ENCODE peak calls at places on chromosomes 6 and 20, in seven cellular contexts. H is transverse colon; P is IMR-90; L is neuronal stem cell; R is mammary epithelial cell; T is PC-3; D is CD4-positive, CD25-positive, alpha-beta regulatory T cell. X is an unnamed sample. For H3K4me1, the result is how much of the 10 kb centered on the place peaks cover.

GRCh38 chr6:15734118-15734897 is 71.5 kb upstream of the DTNBP1 start:
- DNase-seq in H (no peak), P (no peak), L (no peak), R (no peak), T (no peak), D (no peak), X (no peak)

GRCh38 chr6:157825243-157825904 is 2.3 kb downstream of the SNX9 start:
- DNase-seq in H (no peak), P (peak), L (no peak), R (no peak), T (peak), D (no peak), X (no peak)

GRCh38 chr20:33677991-33678431 is 3.8 kb upstream of the NECAB3 start:
- DNase-seq in H (no peak), P (no peak), L (no peak), R (no peak), T (no peak), D (no peak), X (no peak)

GRCh38 chr20:58523072-58523681 is 8.0 kb upstream of the APCDD1L start:
- DNase-seq in H (no peak), P (peak), L (peak), R (no peak), T (no peak), D (no peak), X (no peak)

GRCh38 chr20:51067792-51068191 is 44.9 kb upstream of the KCNG1 start:
- DNase-seq in H (no peak), P (no peak), L (no peak), R (no peak), T (no peak), D (no peak), X (no peak)

GRCh38 chr6:12818324-12818723 is 101.8 kb downstream of the PHACTR1 start:
- DNase-seq in H (no peak), P (no peak), L (no peak), R (no peak), T (no peak), D (no peak), X (no peak)

GRCh38 chr6:67248077-67248476 is 1387.0 kb upstream of the ADGRB3 start:
- DNase-seq in H (no peak), P (no peak), L (no peak), R (no peak), T (no peak), D (no peak), X (no peak)

GRCh38 chr6:45478235-45478634 is 100.5 kb upstream of the SUPT3H start:
- DNase-seq in H (no peak), P (peak), L (no peak), R (peak), T (peak), D (no peak), X (no peak)

GRCh38 chr6:127466416-127466815 is 7.2 kb upstream of the KIAA0408 start:
- DNase-seq in H (no peak), P (no peak), L (no peak), R (no peak), T (no peak), D (no peak), X (no peak)

GRCh38 chr6:32196682-32197616 is 4.5 kb upstream of the GPSM3 start:
- DNase-seq in H (peak), P (peak), L (no peak), R (no peak), T (no peak), D (no peak), X (no peak)

GRCh38 chr6:129501401-129502051 is 208.5 kb downstream of the ARHGAP18 start:
- DNase-seq in H (peak), P (peak), L (no peak), R (peak), T (peak), D (no peak), X (no peak)

GRCh38 chr20:17636523-17637412 is 45.3 kb downstream of the RRBP1 start:
- DNase-seq in H (no peak), P (no peak), L (peak), R (no peak), T (no peak), D (no peak), X (no peak)

GRCh38 chr6:13413466-13413862 is 73.9 kb downstream of the GFOD1 start:
- DNase-seq in H (no peak), P (peak), L (no peak), R (peak), T (no peak), D (no peak), X (no peak)

GRCh38 chr20:38023181-38024085 is 9.8 kb downstream of the TTI1 start:
- DNase-seq in H (no peak), P (peak), L (no peak), R (no peak), T (peak), D (no peak), X (no peak)

GRCh38 chr6:16334671-16335070 is 96.3 kb downstream of the GMPR start:
- DNase-seq in H (peak), P (peak), L (no peak), R (peak), T (peak), D (no peak), X (no peak)

GRCh38 chr6:145714731-145715130 is 20.6 kb downstream of the EPM2A start:
- DNase-seq in H (no peak), P (no peak), L (no peak), R (no peak), T (no peak), D (no peak), X (no peak)

GRCh38 chr6:41191569-41191968 is 9.4 kb downstream of the TREML2 start:
- DNase-seq in H (peak), P (no peak), L (no peak), R (no peak), T (peak), D (no peak), X (no peak)

GRCh38 chr6:157554747-157555146 is 173.8 kb downstream of the ZDHHC14 start:
- DNase-seq in H (no peak), P (no peak), L (no peak), R (no peak), T (no peak), D (no peak), X (no peak)

GRCh38 chr6:32983964-32984638 is 15.7 kb downstream of the BRD2 start:
- DNase-seq in H (no peak), P (no peak), L (no peak), R (no peak), T (no peak), D (no peak), X (no peak)

GRCh38 chr6:84766796-84767590 is 2.6 kb upstream of the TBX18 start:
- DNase-seq in H (no peak), P (no peak), L (peak), R (no peak), T (no peak), D (no peak), X (no peak)

GRCh38 chr20:49821850-49822249 is 9.2 kb downstream of the SLC9A8 start:
- DNase-seq in H (no peak), P (peak), L (no peak), R (peak), T (peak), D (no peak), X (no peak)

GRCh38 chr20:35478804-35479472 is 23.5 kb downstream of the CEP250 start:
- DNase-seq in H (peak), P (no peak), L (no peak), R (no peak), T (no peak), D (no peak), X (peak)

GRCh38 chr6:168746013-168746412 is 305.0 kb downstream of the SMOC2 start:
- DNase-seq in H (no peak), P (no peak), L (no peak), R (no peak), T (no peak), D (no peak), X (no peak)

GRCh38 chr6:5361371-5361770 is 100.1 kb downstream of the FARS2 start:
- DNase-seq in H (no peak), P (peak), L (no peak), R (no peak), T (peak), D (no peak), X (no peak)

GRCh38 chr20:4813839-4814695 is 92.4 kb downstream of the PRND start:
- DNase-seq in H (peak), P (no peak), L (no peak), R (no peak), T (peak), D (peak), X (no peak)

GRCh38 chr6:44558315-44559227 is 171.1 kb downstream of the CDC5L start:
- DNase-seq in H (no peak), P (no peak), L (no peak), R (no peak), T (no peak), D (no peak), X (no peak)

GRCh38 chr6:422423-423061 is 31.0 kb downstream of the IRF4 start:
- DNase-seq in H (no peak), P (peak), L (no peak), R (peak), T (peak), D (no peak), X (no peak)

GRCh38 chr6:127784468-127784867 is 116.4 kb downstream of the THEMIS start:
- DNase-seq in H (no peak), P (no peak), L (no peak), R (no peak), T (no peak), D (no peak), X (no peak)

GRCh38 chr20:51668515-51668914 is 99.7 kb downstream of the ATP9A start:
- DNase-seq in H (no peak), P (no peak), L (no peak), R (no peak), T (no peak), D (no peak), X (no peak)

GRCh38 chr6:169692516-169692915 is 9.3 kb downstream of the WDR27 start:
- DNase-seq in H (no peak), P (no peak), L (no peak), R (no peak), T (no peak), D (no peak), X (no peak)

GRCh38 chr20:11847827-11848226 is 69.9 kb upstream of the BTBD3 start:
- DNase-seq in H (peak), P (no peak), L (no peak), R (no peak), T (peak), D (no peak), X (no peak)

GRCh38 chr20:14632906-14633305 is 295.5 kb upstream of the FLRT3 start:
- DNase-seq in H (no peak), P (no peak), L (no peak), R (no peak), T (no peak), D (no peak), X (no peak)

GRCh38 chr6:85008311-85009015 is 244.1 kb upstream of the TBX18 start:
- DNase-seq in H (no peak), P (peak), L (no peak), R (no peak), T (peak), D (no peak), X (no peak)

GRCh38 chr6:13357551-13358075 is 29.3 kb upstream of the TBC1D7 start:
- DNase-seq in H (no peak), P (peak), L (no peak), R (no peak), T (no peak), D (no peak), X (no peak)

GRCh38 chr20:36092424-36093024 is 62.0 kb upstream of the EPB41L1 start:
- DNase-seq in H (peak), P (no peak), L (peak), R (no peak), T (peak), D (no peak), X (no peak)

GRCh38 chr6:144151010-144151727 is 852 bp downstream of the STX11 start:
- DNase-seq in H (peak), P (no peak), L (no peak), R (peak), T (peak), D (peak), X (no peak)

GRCh38 chr6:141830530-141830929 is 302.2 kb upstream of the GJE1 start:
- DNase-seq in H (no peak), P (no peak), L (no peak), R (no peak), T (no peak), D (no peak), X (no peak)

GRCh38 chr6:49949062-49949461 is 14.9 kb downstream of the DEFB114 start:
- DNase-seq in H (no peak), P (no peak), L (no peak), R (no peak), T (no peak), D (no peak), X (no peak)

DNA sequence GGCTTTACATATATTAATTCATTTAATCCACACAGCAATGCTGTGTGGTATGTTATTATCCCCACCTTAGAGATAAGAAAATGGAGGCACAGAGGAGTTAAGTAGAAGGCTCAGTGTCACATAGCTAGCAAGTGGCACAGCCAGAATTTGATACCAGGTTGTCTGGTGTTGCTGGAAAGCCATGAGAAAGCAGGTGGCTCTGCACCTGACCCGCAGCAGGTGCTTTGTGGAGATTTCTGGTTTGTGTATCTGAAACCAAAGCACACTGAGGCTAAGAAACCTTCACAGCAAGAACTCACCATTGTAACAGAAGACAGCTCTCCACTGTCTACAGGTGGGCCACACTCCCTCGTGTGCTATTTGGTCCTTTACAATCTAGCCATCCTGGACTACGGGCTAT is 7.5 kb downstream of the ELMO2 start:
- DNase-seq in H (no peak), P (no peak), L (no peak), R (no peak), T (no peak), D (no peak), X (no peak)
- H3K4me1 ChIP-seq in H (under half), P (under half), L (under half), R (under half), T (under half), D (half or more), X (under half)

GRCh38 chr6:108251252-108251651 is 9.6 kb downstream of the SNX3 start:
- DNase-seq in H (no peak), P (no peak), L (no peak), R (no peak), T (no peak), D (no peak), X (no peak)
- H3K4me1 ChIP-seq in H (under half), P (under half), L (under half), R (under half), T (under half), D (under half), X (under half)

GRCh38 chr20:39941235-39941634 is 747.8 kb downstream of the MAFB start:
- DNase-seq in H (no peak), P (no peak), L (no peak), R (no peak), T (no peak), D (no peak), X (no peak)

GRCh38 chr20:39943336-39943735 is 745.7 kb downstream of the MAFB start:
- DNase-seq in H (no peak), P (no peak), L (no peak), R (peak), T (no peak), D (no peak), X (no peak)

GRCh38 chr20:39944861-39945260 is 744.2 kb downstream of the MAFB start:
- DNase-seq in H (no peak), P (no peak), L (no peak), R (no peak), T (no peak), D (no peak), X (no peak)

GRCh38 chr20:39946946-39947345 is 742.1 kb downstream of the MAFB start:
- DNase-seq in H (no peak), P (no peak), L (no peak), R (no peak), T (no peak), D (no peak), X (no peak)

DNA sequence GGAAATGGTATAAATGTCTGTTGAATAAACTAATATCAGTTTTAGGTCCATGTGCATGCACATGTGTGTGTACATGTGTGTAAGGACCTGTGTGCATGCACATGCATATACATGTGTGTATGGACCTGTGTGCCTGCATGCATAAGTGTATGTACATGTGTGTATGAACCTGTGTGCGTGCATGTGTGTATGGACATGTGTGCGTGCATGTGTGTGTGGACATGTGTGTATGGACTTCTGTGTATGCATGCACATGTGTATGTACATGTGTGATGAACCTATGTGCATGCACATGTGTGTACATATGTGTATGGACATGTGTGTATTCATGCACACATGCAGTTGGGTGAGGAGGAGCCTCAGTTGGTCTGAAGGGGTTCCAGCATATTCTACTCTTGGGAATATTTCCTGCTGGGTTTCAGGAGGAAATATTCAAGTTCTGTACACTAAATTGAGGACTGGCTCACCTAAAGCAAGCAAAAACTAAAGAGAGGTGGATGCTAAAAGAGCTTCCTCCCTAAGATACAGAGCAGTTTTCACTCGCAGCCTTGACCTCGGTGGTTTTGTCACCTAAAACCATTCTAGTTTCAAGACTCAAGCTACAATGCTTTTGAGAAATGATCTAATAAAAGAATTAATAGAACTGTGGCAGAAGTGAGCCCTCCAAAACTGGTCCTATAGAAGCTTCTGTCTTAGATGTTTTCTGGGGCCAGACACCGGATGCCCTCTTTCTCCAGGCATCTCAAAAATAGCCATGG is 742.8 kb downstream of the MAFB start:
- DNase-seq in H (no peak), P (no peak), L (no peak), R (no peak), T (no peak), D (no peak), X (no peak)
- H3K4me1 ChIP-seq in H (under half), P (under half), L (under half), R (under half), T (under half), D (under half), X (under half)

GRCh38 chr6:35719830-35720733 is 16.8 kb upstream of the ARMC12 start:
- DNase-seq in H (peak), P (peak), L (no peak), R (no peak), T (no peak), D (no peak), X (no peak)
- H3K4me1 ChIP-seq in H (under half), P (under half), L (under half), R (under half), T (under half), D (under half), X (under half)

GRCh38 chr6:116396451-116396850 is 25.7 kb downstream of the DSE start:
- DNase-seq in H (no peak), P (no peak), L (no peak), R (no peak), T (no peak), D (no peak), X (no peak)
- H3K4me1 ChIP-seq in H (under half), P (under half), L (under half), R (under half), T (under half), D (under half), X (under half)

GRCh38 chr6:123214433-123214832 is 218.4 kb downstream of the CLVS2 start:
- DNase-seq in H (no peak), P (no peak), L (no peak), R (no peak), T (no peak), D (no peak), X (no peak)

GRCh38 chr6:123210645-123211044 is 214.6 kb downstream of the CLVS2 start:
- DNase-seq in H (no peak), P (no peak), L (no peak), R (no peak), T (no peak), D (no peak), X (no peak)

GRCh38 chr6:123211777-123212545 is 215.9 kb downstream of the CLVS2 start:
- DNase-seq in H (no peak), P (no peak), L (no peak), R (peak), T (peak), D (no peak), X (no peak)

GRCh38 chr6:123215211-123215610 is 219.2 kb downstream of the CLVS2 start:
- DNase-seq in H (no peak), P (no peak), L (no peak), R (no peak), T (no peak), D (no peak), X (no peak)

DNA sequence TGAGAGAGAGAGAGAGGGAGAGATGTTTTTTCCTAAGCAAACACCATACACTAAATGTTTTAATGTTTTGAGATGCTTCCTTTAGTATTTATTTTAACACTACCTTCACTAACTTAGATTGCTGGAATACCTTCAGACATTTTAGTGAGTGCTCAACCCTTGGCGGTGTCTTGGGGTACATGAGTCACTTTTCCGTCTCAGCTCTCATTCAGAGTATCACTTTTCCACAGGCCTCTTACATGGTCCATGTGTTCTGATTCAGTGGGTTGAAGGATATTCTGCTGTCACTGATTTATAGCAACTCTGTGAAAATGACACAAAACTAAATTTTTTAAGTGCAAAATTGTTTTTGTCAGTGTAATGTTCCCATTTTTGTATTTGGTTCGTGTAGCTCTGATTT is 217.9 kb downstream of the CLVS2 start:
- DNase-seq in H (no peak), P (no peak), L (no peak), R (no peak), T (no peak), D (no peak), X (no peak)
- H3K4me1 ChIP-seq in H (under half), P (under half), L (under half), R (under half), T (under half), D (under half), X (under half)

X was measured in iPS DF 6.9.